ENCODE peak calls at places on chromosomes 7 and 10, in six cellular contexts. Y is A549; H is activated CD4-positive, alpha-beta T cell treated with anti-CD3 and anti-CD28 coated beads, Interleukin-2, amount 10 ng/mL, durations not matched to agents 7 days and 5 days; S is activated CD4-positive, CD25-positive, alpha-beta regulatory T cell treated with anti-CD3 and anti-CD28 coated beads, Interleukin-2, amount 50 U/mL, for 16 hours; R is stimulated activated CD4-positive, alpha-beta T cell treated with anti-CD3 and anti-CD28 coated beads, TNF-alpha, amount 100 ng/mL, for 48 hours; Z is non-pigmented ciliary epithelial cell. F is an unnamed sample.

GRCh38 chr10:78011065-78011464 is 18.2 kb downstream of the POLR3A start:
- DNase-seq in H (no peak), R (no peak), Y (no peak), S (no peak), Z (no peak), F (no peak)

GRCh38 chr7:96417784-96418183 is 95.9 kb upstream of the SLC25A13 start:
- DNase-seq in Z (no peak), S (no peak), R (no peak), H (no peak), Y (no peak), F (no peak)

GRCh38 chr7:123665896-123666295 is 10.2 kb downstream of the LMOD2 start:
- DNase-seq in R (no peak), H (no peak), S (no peak), Z (no peak), Y (no peak), F (no peak)

GRCh38 chr10:131135716-131136115 is 175.8 kb downstream of the TCERG1L start:
- DNase-seq in R (no peak), H (no peak), S (no peak), Y (no peak), Z (no peak), F (no peak)

GRCh38 chr10:50503661-50504320 is 120.0 kb downstream of the SGMS1 start:
- DNase-seq in H (no peak), Z (no peak), Y (no peak), R (no peak), S (no peak), F (no peak)

GRCh38 chr7:15906436-15906835 is 220.0 kb upstream of the MEOX2 start:
- DNase-seq in Z (no peak), R (no peak), H (no peak), S (no peak), Y (no peak), F (no peak)

GRCh38 chr10:128000660-128001059 is 93.8 kb downstream of the PTPRE start:
- DNase-seq in R (no peak), Z (no peak), Y (no peak), H (no peak), S (no peak), F (no peak)

GRCh38 chr10:125414998-125415397 is 254.6 kb upstream of the CTBP2 start:
- DNase-seq in Z (no peak), R (no peak), S (no peak), H (no peak), Y (no peak), F (no peak)

GRCh38 chr7:107043916-107044346 is 574 bp upstream of the PRKAR2B start:
- DNase-seq in R (no peak), H (no peak), Z (no peak), Y (no peak), S (no peak), F (no peak)

GRCh38 chr10:98080474-98080873 is 50.1 kb upstream of the CRTAC1 start:
- DNase-seq in Z (no peak), H (no peak), S (no peak), Y (no peak), R (no peak), F (no peak)

GRCh38 chr7:102072636-102073209 is 213.9 kb upstream of the SH2B2 start:
- DNase-seq in Y (no peak), S (no peak), H (no peak), R (no peak), Z (no peak), F (no peak)

GRCh38 chr10:50469778-50470193 is 154.0 kb downstream of the SGMS1 start:
- DNase-seq in Z (no peak), R (no peak), S (no peak), Y (no peak), H (no peak), F (no peak)

GRCh38 chr7:156579566-156579965 is 61.0 kb upstream of the RNF32 start:
- DNase-seq in H (no peak), Z (no peak), S (no peak), Y (no peak), R (no peak), F (no peak)

GRCh38 chr7:109476409-109476808 is 906.7 kb downstream of the DNAJB9 start:
- DNase-seq in H (no peak), S (no peak), R (no peak), Y (no peak), Z (no peak), F (no peak)

GRCh38 chr7:44293561-44294324 is 31.7 kb downstream of the CAMK2B start:
- DNase-seq in H (no peak), Y (no peak), S (no peak), R (no peak), Z (no peak), F (no peak)

GRCh38 chr7:135147899-135148721 is at the start of gene TMEM140:
- DNase-seq in H (peak), Y (peak), Z (no peak), R (no peak), S (peak), F (no peak)

GRCh38 chr7:108094375-108094774 is 35.8 kb downstream of the LAMB4 start:
- DNase-seq in R (no peak), Y (no peak), H (no peak), S (no peak), Z (peak), F (no peak)

GRCh38 chr7:101216001-101216859 is 1.2 kb downstream of the PLOD3 start:
- DNase-seq in S (no peak), R (no peak), H (no peak), Z (no peak), Y (no peak), F (no peak)

GRCh38 chr10:35192645-35193249 is 66.1 kb downstream of the CREM start:
- DNase-seq in Y (no peak), R (no peak), S (no peak), H (no peak), Z (no peak), F (no peak)

GRCh38 chr10:96586419-96587254 is at the start of gene TM9SF3:
- DNase-seq in Z (no peak), S (peak), R (peak), H (peak), Y (peak), F (peak)

GRCh38 chr10:93146336-93146735 is 72.6 kb downstream of the CYP26A1 start:
- DNase-seq in R (no peak), Z (no peak), H (no peak), Y (no peak), S (no peak), F (no peak)